ENCODE peak calls at places on chromosomes 1 and 21, in eight cellular contexts. J is non-pigmented ciliary epithelial cell, L is globus pallidus, E is AML-193, Z is PC-3, I is upper lobe of right lung, K is omental fat pad, P is T-helper 9 cell. Y is an unnamed sample.

GRCh38 chr1:183279835-183280234 is 93.8 kb downstream of the LAMC2 start:
- DNase-seq in P (no peak), K (peak), E (peak), L (no peak), J (peak), I (peak), Z (peak), Y (no peak)

GRCh38 chr21:32702702-32703101 is 25.1 kb downstream of the SYNJ1 start:
- DNase-seq in Z (peak), I (no peak), E (no peak), P (no peak), K (no peak), L (no peak), J (peak), Y (no peak)

GRCh38 chr1:92797297-92797696 is 12.4 kb upstream of the EVI5 start:
- DNase-seq in I (no peak), L (no peak), E (no peak), K (no peak), P (no peak), J (no peak), Z (no peak), Y (no peak)

GRCh38 chr1:101474039-101474665 is 237.3 kb downstream of the S1PR1 start:
- DNase-seq in J (no peak), L (no peak), E (peak), Z (peak), I (no peak), K (no peak), P (no peak), Y (peak)

GRCh38 chr1:39508857-39509305 is 17.4 kb downstream of the BMP8A start:
- DNase-seq in K (no peak), P (no peak), I (no peak), Z (no peak), J (peak), L (no peak), E (no peak), Y (no peak)

GRCh38 chr1:201448981-201449380 is 20.0 kb downstream of the PHLDA3 start:
- DNase-seq in J (no peak), Z (no peak), I (no peak), P (no peak), L (peak), E (no peak), K (no peak), Y (no peak)

GRCh38 chr21:36718951-36719501 is 20.1 kb downstream of the SIM2 start:
- DNase-seq in I (peak), P (no peak), Z (peak), L (peak), K (no peak), E (no peak), J (no peak), Y (no peak)

GRCh38 chr1:44801491-44802305 is 1.5 kb downstream of the PLK3 start:
- DNase-seq in E (no peak), I (peak), K (no peak), L (no peak), P (no peak), J (no peak), Z (no peak), Y (no peak)

GRCh38 chr21:33762798-33763572 is 120.7 kb downstream of the ITSN1 start:
- DNase-seq in P (no peak), J (peak), E (no peak), I (no peak), K (no peak), L (no peak), Z (peak), Y (no peak)

GRCh38 chr1:37867784-37868183 is 8.4 kb upstream of the MTF1 start:
- DNase-seq in I (no peak), E (no peak), J (no peak), K (no peak), P (no peak), Z (no peak), L (no peak), Y (no peak)

GRCh38 chr1:12075195-12076114 is 12.4 kb downstream of the TNFRSF8 start:
- DNase-seq in J (peak), L (no peak), I (no peak), P (no peak), K (peak), E (no peak), Z (no peak), Y (no peak)

GRCh38 chr21:45632165-45632896 is 11.2 kb upstream of the PCBP3 start:
- DNase-seq in K (no peak), I (no peak), L (no peak), Z (no peak), P (no peak), J (no peak), E (no peak), Y (no peak)

GRCh38 chr1:8913457-8913856 is 32.2 kb upstream of the CA6 start:
- DNase-seq in L (no peak), K (no peak), P (no peak), I (no peak), E (no peak), Z (no peak), J (no peak), Y (no peak)

GRCh38 chr21:45129231-45129923 is 55.0 kb downstream of the ADARB1 start:
- DNase-seq in L (no peak), I (no peak), J (no peak), E (no peak), Z (peak), P (no peak), K (no peak), Y (no peak)

GRCh38 chr1:173255214-173255813 is 48.2 kb upstream of the TNFSF4 start:
- DNase-seq in J (no peak), L (peak), Z (peak), P (no peak), E (peak), K (no peak), I (no peak), Y (peak)

GRCh38 chr1:201849372-201850052 is 20.6 kb downstream of the IPO9 start:
- DNase-seq in E (no peak), J (no peak), L (no peak), K (no peak), P (no peak), I (no peak), Z (no peak), Y (no peak)

GRCh38 chr1:196308171-196308570 is 300.1 kb downstream of the KCNT2 start:
- DNase-seq in L (no peak), P (no peak), E (no peak), K (no peak), Z (no peak), J (no peak), I (no peak), Y (peak)